ENCODE peak calls at places on chromosomes 13 and 19, in eight cellular contexts. One of them, this sample, is unnamed.

GRCh38 chr13:76668141-76668540 is 218.1 kb downstream of the KCTD12 start:
- DNase-seq in colonic mucosa: no peak
- DNase-seq in uterus: no peak
- DNase-seq in IMR-90: no peak
- DNase-seq in sigmoid colon: no peak
- DNase-seq in ovary: no peak
- DNase-seq in tibial artery: no peak
- DNase-seq in thoracic aorta: no peak
- DNase-seq in this sample: no peak

GRCh38 chr19:15640294-15640903 is at the start of gene CYP4F3:
- DNase-seq in thoracic aorta: no peak
- DNase-seq in colonic mucosa: peak; percentile 98
- DNase-seq in uterus: no peak
- DNase-seq in IMR-90: no peak
- DNase-seq in sigmoid colon: no peak
- DNase-seq in ovary: peak; percentile 22
- DNase-seq in tibial artery: peak; percentile 57
- DNase-seq in this sample: peak; percentile 37

GRCh38 chr13:26946675-26947342 is 186.2 kb upstream of the GPR12 start:
- DNase-seq in colonic mucosa: no peak
- DNase-seq in sigmoid colon: no peak
- DNase-seq in ovary: no peak
- DNase-seq in uterus: no peak
- DNase-seq in thoracic aorta: no peak
- DNase-seq in IMR-90: peak; percentile 73
- DNase-seq in tibial artery: no peak
- DNase-seq in this sample: no peak

GRCh38 chr13:97367427-97367826 is 66.5 kb upstream of the RAP2A start:
- DNase-seq in colonic mucosa: no peak
- DNase-seq in ovary: no peak
- DNase-seq in uterus: peak; percentile 50
- DNase-seq in sigmoid colon: peak; percentile 71
- DNase-seq in IMR-90: peak; percentile 78
- DNase-seq in thoracic aorta: no peak
- DNase-seq in tibial artery: no peak
- DNase-seq in this sample: peak; percentile 38

GRCh38 chr13:78610381-78610883 is 7.1 kb upstream of the POU4F1 start:
- DNase-seq in sigmoid colon: no peak
- DNase-seq in tibial artery: no peak
- DNase-seq in thoracic aorta: no peak
- DNase-seq in colonic mucosa: no peak
- DNase-seq in uterus: no peak
- DNase-seq in IMR-90: peak; percentile 49
- DNase-seq in ovary: no peak
- DNase-seq in this sample: peak; percentile 31

GRCh38 chr19:55041627-55042343 is 3.7 kb upstream of the GP6 start:
- DNase-seq in thoracic aorta: no peak
- DNase-seq in colonic mucosa: no peak
- DNase-seq in uterus: no peak
- DNase-seq in ovary: no peak
- DNase-seq in sigmoid colon: no peak
- DNase-seq in tibial artery: no peak
- DNase-seq in IMR-90: no peak
- DNase-seq in this sample: no peak

GRCh38 chr19:15544283-15544682 is 36.0 kb downstream of the CYP4F22 start:
- DNase-seq in sigmoid colon: no peak
- DNase-seq in tibial artery: no peak
- DNase-seq in colonic mucosa: no peak
- DNase-seq in ovary: no peak
- DNase-seq in uterus: no peak
- DNase-seq in IMR-90: no peak
- DNase-seq in thoracic aorta: no peak
- DNase-seq in this sample: no peak

GRCh38 chr13:84677836-84678235 is 795.6 kb upstream of the SLITRK1 start:
- DNase-seq in sigmoid colon: no peak
- DNase-seq in uterus: no peak
- DNase-seq in ovary: no peak
- DNase-seq in tibial artery: no peak
- DNase-seq in thoracic aorta: no peak
- DNase-seq in IMR-90: no peak
- DNase-seq in colonic mucosa: no peak
- DNase-seq in this sample: no peak

GRCh38 chr13:24618219-24618955 is 61.8 kb upstream of the ATP12A start:
- DNase-seq in uterus: no peak
- DNase-seq in tibial artery: no peak
- DNase-seq in IMR-90: no peak
- DNase-seq in sigmoid colon: no peak
- DNase-seq in colonic mucosa: no peak
- DNase-seq in thoracic aorta: no peak
- DNase-seq in ovary: no peak
- DNase-seq in this sample: no peak

GRCh38 chr19:7647156-7647555 is 10.2 kb downstream of the STXBP2 start:
- DNase-seq in colonic mucosa: no peak
- DNase-seq in tibial artery: no peak
- DNase-seq in sigmoid colon: no peak
- DNase-seq in ovary: no peak
- DNase-seq in uterus: no peak
- DNase-seq in thoracic aorta: no peak
- DNase-seq in IMR-90: no peak
- DNase-seq in this sample: no peak

GRCh38 chr19:43430142-43430710 is 15.5 kb downstream of the TEX101 start:
- DNase-seq in uterus: no peak
- DNase-seq in IMR-90: no peak
- DNase-seq in colonic mucosa: peak; percentile 33
- DNase-seq in ovary: no peak
- DNase-seq in tibial artery: no peak
- DNase-seq in thoracic aorta: no peak
- DNase-seq in sigmoid colon: no peak
- DNase-seq in this sample: no peak

GRCh38 chr19:42412223-42412622 is 15.0 kb downstream of the LIPE start:
- DNase-seq in ovary: no peak
- DNase-seq in sigmoid colon: no peak
- DNase-seq in uterus: no peak
- DNase-seq in colonic mucosa: peak; percentile 76
- DNase-seq in tibial artery: no peak
- DNase-seq in IMR-90: no peak
- DNase-seq in thoracic aorta: no peak
- DNase-seq in this sample: peak; percentile 73

GRCh38 chr13:86856996-86857395 is 814.2 kb upstream of the SLITRK5 start:
- DNase-seq in tibial artery: no peak
- DNase-seq in ovary: no peak
- DNase-seq in uterus: no peak
- DNase-seq in sigmoid colon: no peak
- DNase-seq in thoracic aorta: no peak
- DNase-seq in colonic mucosa: no peak
- DNase-seq in IMR-90: peak; percentile 76
- DNase-seq in this sample: peak; percentile 53

GRCh38 chr19:3062165-3063105 is at the start of gene TLE5:
- DNase-seq in sigmoid colon: peak; percentile 84
- DNase-seq in tibial artery: peak; percentile 54
- DNase-seq in IMR-90: no peak
- DNase-seq in colonic mucosa: peak; percentile 70
- DNase-seq in uterus: no peak
- DNase-seq in ovary: peak; percentile 71
- DNase-seq in thoracic aorta: no peak
- DNase-seq in this sample: peak; percentile 56

GRCh38 chr13:101305981-101306411 is 110.3 kb downstream of the NALCN start:
- DNase-seq in uterus: no peak
- DNase-seq in colonic mucosa: no peak
- DNase-seq in sigmoid colon: no peak
- DNase-seq in tibial artery: no peak
- DNase-seq in thoracic aorta: no peak
- DNase-seq in ovary: no peak
- DNase-seq in IMR-90: no peak
- DNase-seq in this sample: peak; percentile 19

GRCh38 chr13:42860485-42860884 is 79.1 kb downstream of the FAM216B start:
- DNase-seq in sigmoid colon: no peak
- DNase-seq in thoracic aorta: no peak
- DNase-seq in IMR-90: no peak
- DNase-seq in ovary: no peak
- DNase-seq in colonic mucosa: no peak
- DNase-seq in uterus: no peak
- DNase-seq in tibial artery: no peak
- DNase-seq in this sample: no peak

GRCh38 chr19:45884682-45885555 is 1.0 kb downstream of the IRF2BP1 start:
- DNase-seq in uterus: no peak
- DNase-seq in IMR-90: no peak
- DNase-seq in thoracic aorta: no peak
- DNase-seq in ovary: peak; percentile 38
- DNase-seq in sigmoid colon: no peak
- DNase-seq in colonic mucosa: no peak
- DNase-seq in tibial artery: no peak
- DNase-seq in this sample: peak; percentile 48

GRCh38 chr13:19058566-19058965 is 123.1 kb downstream of the TUBA3C start:
- DNase-seq in tibial artery: no peak
- DNase-seq in sigmoid colon: no peak
- DNase-seq in uterus: no peak
- DNase-seq in thoracic aorta: no peak
- DNase-seq in colonic mucosa: no peak
- DNase-seq in IMR-90: no peak
- DNase-seq in ovary: no peak
- DNase-seq in this sample: no peak

DNA sequence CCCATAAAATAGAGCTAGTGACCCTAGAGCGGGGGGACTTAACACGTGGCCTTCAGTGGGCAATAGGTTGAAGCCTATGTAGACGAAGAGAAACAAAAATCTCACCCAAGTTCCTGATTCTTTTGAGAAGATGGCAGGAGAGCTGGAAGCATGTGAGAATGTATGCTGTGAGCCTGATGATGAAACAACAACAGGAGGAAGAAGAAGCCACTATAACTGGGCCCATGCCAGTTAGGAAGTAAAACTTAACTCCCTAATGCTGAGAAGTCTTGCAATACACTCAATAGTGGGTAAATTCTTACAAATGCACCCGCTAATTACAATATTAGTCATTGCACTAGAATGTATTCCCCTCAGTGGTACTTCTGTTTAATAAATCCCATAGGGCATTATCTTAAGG is 9.0 kb downstream of the PCDH17 start:
- DNase-seq in tibial artery: no peak
- DNase-seq in sigmoid colon: no peak
- DNase-seq in ovary: no peak
- DNase-seq in thoracic aorta: no peak
- DNase-seq in IMR-90: no peak
- DNase-seq in colonic mucosa: no peak
- DNase-seq in uterus: no peak
- DNase-seq in this sample: no peak
- H3K27ac ChIP-seq in tibial artery: no peak overlapping the region
- H3K27ac ChIP-seq in sigmoid colon: no peak overlapping the region
- H3K27ac ChIP-seq in ovary: no peak overlapping the region
- H3K27ac ChIP-seq in thoracic aorta: no peak overlapping the region
- H3K27ac ChIP-seq in IMR-90: no peak overlapping the region
- H3K27ac ChIP-seq in colonic mucosa: no peak overlapping the region
- H3K27ac ChIP-seq in uterus: no peak overlapping the region
- H3K27ac ChIP-seq in this sample: no peak overlapping the region

DNA sequence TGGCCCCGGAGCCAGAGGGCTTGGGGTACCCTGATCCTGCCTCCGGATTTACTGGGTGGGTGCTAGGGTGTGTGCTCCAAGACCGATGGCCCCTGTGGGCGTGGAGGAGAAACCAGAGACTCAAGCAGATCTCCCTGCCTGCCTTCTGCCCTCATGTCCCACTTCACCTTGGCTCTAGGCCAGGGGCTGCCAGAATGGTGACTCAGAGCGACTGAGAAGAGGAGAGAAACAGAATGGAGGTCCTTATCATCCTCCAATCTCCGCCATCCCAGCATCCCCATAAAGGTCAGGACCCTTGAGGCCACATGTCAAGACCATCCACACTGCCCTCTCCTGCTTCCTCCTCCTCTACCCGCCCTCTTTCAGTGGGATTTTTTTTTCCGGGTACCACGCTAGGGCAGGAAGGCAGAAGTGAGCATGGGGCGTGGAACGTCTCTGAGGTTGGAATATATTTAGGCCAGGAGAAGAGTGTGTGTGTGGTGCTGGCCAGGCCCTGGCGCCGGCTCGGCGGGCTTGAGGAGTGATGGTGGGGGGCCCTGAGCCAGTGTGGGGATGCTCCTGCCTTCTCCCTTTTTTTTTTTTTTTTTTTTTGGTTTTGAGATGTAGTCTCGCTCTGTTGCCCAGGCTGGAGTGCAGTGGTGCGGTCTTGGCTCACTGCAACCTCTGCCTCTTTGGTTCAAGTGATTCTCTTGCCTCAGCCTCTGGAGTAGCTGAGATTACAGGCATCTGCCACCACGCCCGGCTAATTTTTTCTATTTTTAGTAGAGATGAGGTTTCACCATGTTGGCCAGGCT is 22.3 kb downstream of the IER2 start:
- DNase-seq in IMR-90: peak; percentile 83
- DNase-seq in colonic mucosa: peak; percentile 92
- DNase-seq in thoracic aorta: peak; percentile 89
- DNase-seq in tibial artery: peak; percentile 88
- DNase-seq in uterus: peak; percentile 80
- DNase-seq in sigmoid colon: peak; percentile 89
- DNase-seq in ovary: peak; percentile 58
- DNase-seq in this sample: peak; percentile 97
- H3K4me1 ChIP-seq in IMR-90: peaks cover 16% of the 10 kb centered on the region
- H3K4me1 ChIP-seq in colonic mucosa: peaks cover 29% of the 10 kb centered on the region
- H3K4me1 ChIP-seq in thoracic aorta: peaks cover 42% of the 10 kb centered on the region
- H3K4me1 ChIP-seq in tibial artery: no peaks in the 10 kb centered on the region
- H3K4me1 ChIP-seq in uterus: no peaks in the 10 kb centered on the region
- H3K4me1 ChIP-seq in sigmoid colon: peaks cover 9% of the 10 kb centered on the region
- H3K4me1 ChIP-seq in ovary: no peaks in the 10 kb centered on the region
- H3K4me1 ChIP-seq in this sample: peaks cover 28% of the 10 kb centered on the region

GRCh38 chr19:39514840-39515550 is at the start of gene SELENOV:
- DNase-seq in thoracic aorta: no peak
- DNase-seq in ovary: peak; percentile 20
- DNase-seq in IMR-90: no peak
- DNase-seq in sigmoid colon: no peak
- DNase-seq in tibial artery: no peak
- DNase-seq in colonic mucosa: no peak
- DNase-seq in uterus: no peak
- DNase-seq in this sample: peak; percentile 79
- H3K27me3 ChIP-seq in thoracic aorta: peaks cover 17% of the 10 kb centered on the region
- H3K27me3 ChIP-seq in ovary: no peaks in the 10 kb centered on the region
- H3K27me3 ChIP-seq in IMR-90: peaks cover 58% of the 10 kb centered on the region
- H3K27me3 ChIP-seq in sigmoid colon: peaks cover 36% of the 10 kb centered on the region
- H3K27me3 ChIP-seq in tibial artery: peaks cover 73% of the 10 kb centered on the region
- H3K27me3 ChIP-seq in colonic mucosa: peaks cover 26% of the 10 kb centered on the region
- H3K27me3 ChIP-seq in uterus: peaks cover 11% of the 10 kb centered on the region
- H3K27me3 ChIP-seq in this sample: peaks cover 25% of the 10 kb centered on the region

GRCh38 chr19:32537626-32538025 is 43.4 kb upstream of the PDCD5 start:
- DNase-seq in tibial artery: no peak
- DNase-seq in ovary: no peak
- DNase-seq in uterus: no peak
- DNase-seq in sigmoid colon: no peak
- DNase-seq in colonic mucosa: no peak
- DNase-seq in thoracic aorta: no peak
- DNase-seq in IMR-90: no peak
- DNase-seq in this sample: no peak

GRCh38 chr19:32542477-32543106 is 38.4 kb upstream of the PDCD5 start:
- DNase-seq in colonic mucosa: no peak
- DNase-seq in IMR-90: no peak
- DNase-seq in ovary: no peak
- DNase-seq in uterus: no peak
- DNase-seq in tibial artery: no peak
- DNase-seq in sigmoid colon: no peak
- DNase-seq in thoracic aorta: no peak
- DNase-seq in this sample: no peak

GRCh38 chr19:32543107-32543900 is 37.7 kb upstream of the PDCD5 start:
- DNase-seq in IMR-90: peak; percentile 6
- DNase-seq in uterus: no peak
- DNase-seq in tibial artery: no peak
- DNase-seq in sigmoid colon: no peak
- DNase-seq in ovary: no peak
- DNase-seq in thoracic aorta: no peak
- DNase-seq in colonic mucosa: no peak
- DNase-seq in this sample: peak; percentile 78

GRCh38 chr19:32539240-32539916 is 41.6 kb upstream of the PDCD5 start:
- DNase-seq in ovary: no peak
- DNase-seq in uterus: no peak
- DNase-seq in colonic mucosa: no peak
- DNase-seq in thoracic aorta: no peak
- DNase-seq in IMR-90: no peak
- DNase-seq in sigmoid colon: no peak
- DNase-seq in tibial artery: no peak
- DNase-seq in this sample: no peak
- H3K27ac ChIP-seq in ovary: no peak overlapping the region
- H3K27ac ChIP-seq in uterus: no peak overlapping the region
- H3K27ac ChIP-seq in colonic mucosa: no peak overlapping the region
- H3K27ac ChIP-seq in thoracic aorta: no peak overlapping the region
- H3K27ac ChIP-seq in IMR-90: no peak overlapping the region
- H3K27ac ChIP-seq in sigmoid colon: no peak overlapping the region
- H3K27ac ChIP-seq in tibial artery: no peak overlapping the region
- H3K27ac ChIP-seq in this sample: no peak overlapping the region